ENCODE peak calls at places on chromosome 6, in seven cellular contexts. K, B, Y, L, S, N and C are unnamed samples.
A peak's percentile ranks its signal among the peaks of the same experiment; 100 is the strongest.

GRCh38 chr6:33826537-33826936 is 22.7 kb upstream of the MLN start:
- DNase-seq in K (no peak), B (no peak), Y (no peak), L (no peak), S (no peak), N (no peak), C (no peak)

GRCh38 chr6:3868544-3868943 is 19.4 kb downstream of the FAM50B start:
- DNase-seq in K (no peak), B (no peak), Y (no peak), L (no peak), S (no peak), N (no peak), C (no peak)

GRCh38 chr6:102051001-102051400 is 657.5 kb downstream of the GRIK2 start:
- DNase-seq in K (no peak), B (no peak), Y (no peak), L (no peak), S (no peak), N (no peak), C (no peak)

GRCh38 chr6:106084106-106084963 is 1.8 kb upstream of the PRDM1 start:
- DNase-seq in K (no peak), B (peak; percentile 74), Y (peak; percentile 72), L (peak; percentile 86), S (peak; percentile 64), N (no peak), C (peak; percentile 88)

GRCh38 chr6:67630146-67630545 is 1004.9 kb upstream of the ADGRB3 start:
- DNase-seq in K (no peak), B (no peak), Y (peak; percentile 3), L (peak; percentile 21), S (no peak), N (no peak), C (no peak)

GRCh38 chr6:2977799-2978558 is 6.6 kb upstream of the SERPINB6 start:
- DNase-seq in K (no peak), B (no peak), Y (no peak), L (no peak), S (no peak), N (no peak), C (no peak)

GRCh38 chr6:40551966-40552365 is 35.2 kb downstream of the LRFN2 start:
- DNase-seq in K (no peak), B (no peak), Y (no peak), L (no peak), S (no peak), N (no peak), C (no peak)

GRCh38 chr6:17865798-17866725 is 121.4 kb downstream of the KIF13A start:
- DNase-seq in K (no peak), B (no peak), Y (peak; percentile 79), L (peak; percentile 99), S (no peak), N (peak; percentile 86), C (peak; percentile 98)

GRCh38 chr6:38137609-38138008 is 318.1 kb downstream of the ZFAND3 start:
- DNase-seq in K (no peak), B (no peak), Y (no peak), L (no peak), S (no peak), N (no peak), C (no peak)

GRCh38 chr6:4021133-4021861 is 57.6 kb downstream of the FAM217A start:
- DNase-seq in K (peak; percentile 98), B (peak; percentile 83), Y (peak; percentile 97), L (peak; percentile 93), S (peak; percentile 96), N (peak; percentile 98), C (peak; percentile 93)

GRCh38 chr6:117311310-117311709 is 46.0 kb downstream of the VGLL2 start:
- DNase-seq in K (no peak), B (no peak), Y (no peak), L (no peak), S (no peak), N (no peak), C (no peak)

DNA sequence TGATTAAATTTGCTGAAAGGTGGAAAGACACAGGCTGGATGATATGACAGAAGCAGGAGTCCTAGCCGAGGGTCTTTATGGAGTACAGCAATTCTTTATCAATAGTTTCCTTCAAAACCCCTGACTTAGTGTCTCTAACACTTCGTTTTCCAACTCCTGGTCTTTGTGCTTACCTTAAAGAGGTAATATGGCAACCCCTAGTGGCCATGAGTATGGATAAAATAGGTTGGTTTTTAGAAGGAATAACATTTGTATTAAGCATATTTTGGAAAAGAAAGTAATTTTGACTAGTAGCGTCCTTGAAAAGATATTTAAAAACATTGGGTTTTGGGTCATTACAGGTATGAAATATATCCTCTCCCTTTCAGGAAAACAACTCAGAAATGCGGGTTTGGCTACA is 51.9 kb downstream of the VGLL2 start:
- DNase-seq in K (no peak), B (no peak), Y (peak; percentile 49), L (peak; percentile 43), S (no peak), N (no peak), C (no peak)
- TF ChIP-seq CTCF in K (peak; percentile 13), B (peak; percentile 25), Y (peak; percentile 60), L (peak; percentile 37), S (peak; percentile 43), N (peak; percentile 33), C (peak; percentile 73)

GRCh38 chr6:93968126-93968525 is 548.8 kb upstream of the EPHA7 start:
- DNase-seq in K (no peak), B (no peak), Y (no peak), L (no peak), S (no peak), N (no peak), C (no peak)

GRCh38 chr6:93975159-93975558 is 555.8 kb upstream of the EPHA7 start:
- DNase-seq in K (no peak), B (no peak), Y (no peak), L (no peak), S (no peak), N (no peak), C (no peak)

DNA sequence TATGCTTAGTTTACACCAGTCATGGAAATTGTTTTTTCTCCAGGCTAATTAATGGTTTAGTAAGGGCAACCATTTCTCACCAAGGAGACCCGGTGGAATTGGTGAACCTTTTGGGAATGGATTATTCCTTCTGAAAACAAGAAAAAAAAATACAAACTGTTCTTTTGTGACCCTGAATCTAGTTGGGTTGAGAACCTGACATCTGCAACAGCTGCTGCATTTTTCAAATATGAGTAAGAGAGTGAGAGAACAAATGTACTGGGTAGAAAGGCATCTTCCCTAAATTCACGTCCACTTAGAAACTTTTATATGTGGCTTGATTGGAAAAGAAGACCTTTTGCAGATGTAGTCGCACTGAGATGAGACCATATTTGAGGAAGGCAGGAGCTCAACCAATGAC is 553.4 kb upstream of the EPHA7 start:
- DNase-seq in K (no peak), B (no peak), Y (no peak), L (no peak), S (no peak), N (no peak), C (no peak)
- TF ChIP-seq CTCF in K (no peak), B (no peak), Y (no peak), L (no peak), S (no peak), N (no peak), C (no peak)

DNA sequence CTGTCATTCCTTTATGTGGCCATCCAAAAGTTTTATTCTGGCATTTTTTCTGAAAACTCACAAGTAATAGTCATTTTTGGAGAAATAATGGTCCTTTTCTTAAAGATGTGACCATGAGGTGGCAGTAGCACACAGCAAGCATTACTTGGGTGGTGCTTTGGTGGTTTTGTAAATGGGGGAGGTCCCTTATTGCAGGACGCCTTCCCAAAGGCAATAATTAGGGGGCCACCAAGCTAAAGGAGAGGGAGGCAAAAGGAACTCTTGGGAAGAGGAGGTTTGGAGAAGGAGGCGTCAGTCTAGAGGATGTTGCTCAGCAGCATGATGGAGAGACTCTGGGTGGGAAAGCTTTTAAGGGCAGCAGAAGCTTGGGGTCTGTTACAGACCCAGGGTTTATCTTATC is 422.6 kb upstream of the MMS22L start:
- DNase-seq in K (no peak), B (no peak), Y (no peak), L (peak; percentile 25), S (no peak), N (no peak), C (no peak)
- TF ChIP-seq CTCF in K (peak; percentile 22), B (peak; percentile 20), Y (peak; percentile 53), L (peak; percentile 25), S (peak; percentile 65), N (peak; percentile 26), C (peak; percentile 53)

DNA sequence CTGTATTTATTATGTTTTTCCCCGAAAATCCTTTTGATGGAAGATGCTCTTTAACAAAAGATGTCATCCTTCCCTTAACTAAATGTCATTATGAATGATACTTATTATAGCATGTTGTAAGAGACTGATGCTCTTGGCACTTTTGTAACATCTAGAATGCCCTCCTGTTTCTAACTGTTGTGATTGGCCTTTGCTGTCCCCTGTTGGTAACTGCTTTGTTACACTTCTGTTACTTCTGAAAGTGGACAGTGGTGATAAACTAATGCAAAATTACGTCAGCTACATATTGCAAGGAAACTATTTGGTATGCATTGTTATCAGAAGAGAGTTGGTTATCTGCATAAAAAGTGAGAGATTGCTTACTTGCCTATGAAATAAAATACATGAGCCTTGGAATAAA is 5.8 kb downstream of the TTK start:
- DNase-seq in K (no peak), B (no peak), Y (no peak), L (no peak), S (no peak), N (no peak), C (no peak)
- TF ChIP-seq CTCF in K (no peak), B (no peak), Y (no peak), L (no peak), S (peak; percentile 7), N (no peak), C (peak; percentile 30)

GRCh38 chr6:69427882-69428281 is 368.9 kb downstream of the LMBRD1 start:
- DNase-seq in K (no peak), B (no peak), Y (no peak), L (no peak), S (no peak), N (no peak), C (no peak)
- TF ChIP-seq CTCF in K (no peak), B (no peak), Y (no peak), L (no peak), S (peak; percentile 14), N (no peak), C (no peak)

GRCh38 chr6:23584134-23584763 is 541.8 kb upstream of the NRSN1 start:
- DNase-seq in K (no peak), B (no peak), Y (no peak), L (no peak), S (no peak), N (no peak), C (no peak)
- TF ChIP-seq CTCF in K (no peak), B (no peak), Y (no peak), L (no peak), S (no peak), N (no peak), C (no peak)

DNA sequence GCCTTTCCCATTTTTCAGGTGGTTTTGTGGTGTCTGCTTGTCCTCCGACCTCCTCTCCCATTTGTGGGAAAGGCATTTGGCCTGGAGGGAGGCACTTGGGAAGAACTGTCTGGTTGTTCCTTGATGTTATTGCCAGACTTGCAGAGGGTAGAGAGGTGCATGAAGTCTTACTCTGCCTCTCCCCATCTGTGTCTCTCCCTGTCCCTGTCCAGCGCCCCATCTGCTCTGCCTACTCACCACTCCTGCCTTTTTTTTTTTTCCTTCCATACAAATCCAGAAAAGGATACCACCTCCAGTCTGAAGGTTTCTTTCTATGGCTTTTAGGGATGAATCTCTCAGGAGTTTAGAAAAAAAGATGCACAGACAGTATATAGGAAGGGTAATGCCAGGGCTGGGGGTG is 19.8 kb downstream of the PPARD start:
- DNase-seq in K (no peak), B (no peak), Y (no peak), L (no peak), S (no peak), N (no peak), C (no peak)
- TF ChIP-seq CTCF in K (no peak), B (no peak), Y (no peak), L (no peak), S (no peak), N (no peak), C (no peak)

GRCh38 chr6:11431455-11431937 is 106.1 kb upstream of the TMEM170B start:
- DNase-seq in K (no peak), B (no peak), Y (no peak), L (no peak), S (no peak), N (no peak), C (no peak)
- TF ChIP-seq CTCF in K (no peak), B (no peak), Y (no peak), L (no peak), S (no peak), N (no peak), C (no peak)